ENCODE peak calls at places on chromosomes 2 and 18, in nine cellular contexts. H is effector memory CD4-positive, alpha-beta T cell; Q is A549; W is PC-3; Y is aorta; N is thyroid gland; F is upper lobe of left lung; T is AG04450; P is H9. A is an unnamed sample.

GRCh38 chr18:47485221-47485797 is 233.8 kb upstream of the SKOR2 start:
- DNase-seq in H (no peak), Q (no peak), W (no peak), Y (no peak), N (no peak), F (no peak), T (no peak), P (no peak), A (no peak)

GRCh38 chr2:217035967-217036366 is 176.1 kb upstream of the TNP1 start:
- DNase-seq in H (no peak), Q (no peak), W (no peak), Y (peak; percentile 78), N (no peak), F (no peak), T (no peak), P (no peak), A (no peak)

GRCh38 chr2:58938988-58939387 is 697.9 kb upstream of the FANCL start:
- DNase-seq in H (no peak), Q (no peak), W (peak; percentile 14), Y (no peak), N (no peak), F (no peak), T (no peak), P (no peak), A (no peak)

GRCh38 chr2:112685167-112685884 is 35.5 kb upstream of the NT5DC4 start:
- DNase-seq in H (no peak), Q (peak; percentile 40), W (peak; percentile 31), Y (no peak), N (no peak), F (no peak), T (no peak), P (no peak), A (no peak)

GRCh38 chr2:237700583-237701032 is 73.2 kb downstream of the LRRFIP1 start:
- DNase-seq in H (peak; percentile 77), Q (no peak), W (no peak), Y (peak; percentile 90), N (no peak), F (peak; percentile 61), T (no peak), P (no peak), A (no peak)

GRCh38 chr2:18829331-18829902 is 240.0 kb upstream of the NT5C1B start:
- DNase-seq in H (no peak), Q (no peak), W (peak; percentile 72), Y (no peak), N (no peak), F (no peak), T (peak; percentile 2), P (no peak), A (no peak)

GRCh38 chr2:121662651-121663050 is 13.4 kb upstream of the CLASP1 start:
- DNase-seq in H (no peak), Q (no peak), W (no peak), Y (no peak), N (no peak), F (no peak), T (no peak), P (no peak), A (no peak)

GRCh38 chr18:62037989-62038778 is 145.4 kb upstream of the RNF152 start:
- DNase-seq in H (no peak), Q (no peak), W (no peak), Y (no peak), N (no peak), F (no peak), T (no peak), P (no peak), A (no peak)

GRCh38 chr2:32061973-32062861 is 1.1 kb upstream of the SPAST start:
- DNase-seq in H (no peak), Q (no peak), W (peak; percentile 57), Y (no peak), N (peak; percentile 53), F (no peak), T (no peak), P (peak; percentile 55), A (peak; percentile 1)

GRCh38 chr2:88540346-88540745 is 86.9 kb downstream of the EIF2AK3 start:
- DNase-seq in H (no peak), Q (no peak), W (peak; percentile 38), Y (no peak), N (no peak), F (no peak), T (no peak), P (no peak), A (no peak)

GRCh38 chr2:242031481-242032019 is 162.0 kb downstream of the RTP5 start:
- DNase-seq in H (peak; percentile 42), Q (no peak), W (peak; percentile 44), Y (no peak), N (no peak), F (no peak), T (peak; percentile 84), P (peak; percentile 15), A (no peak)

GRCh38 chr18:23998018-23998417 is 16.5 kb upstream of the TTC39C start:
- DNase-seq in H (no peak), Q (no peak), W (no peak), Y (no peak), N (no peak), F (no peak), T (no peak), P (no peak), A (no peak)

GRCh38 chr2:191693151-191693550 is 15.2 kb downstream of the NABP1 start:
- DNase-seq in H (no peak), Q (no peak), W (no peak), Y (no peak), N (no peak), F (no peak), T (no peak), P (no peak), A (no peak)

GRCh38 chr2:239322414-239323086 is 78.3 kb downstream of the HDAC4 start:
- DNase-seq in H (peak; percentile 16), Q (no peak), W (no peak), Y (peak; percentile 76), N (no peak), F (no peak), T (no peak), P (peak; percentile 17), A (no peak)

GRCh38 chr18:38459086-38459485 is 893.5 kb upstream of the CELF4 start:
- DNase-seq in H (no peak), Q (no peak), W (no peak), Y (no peak), N (no peak), F (peak; percentile 15), T (no peak), P (no peak), A (no peak)

GRCh38 chr2:8408560-8409460 is 273.0 kb upstream of the ID2 start:
- DNase-seq in H (peak; percentile 12), Q (no peak), W (no peak), Y (no peak), N (no peak), F (no peak), T (no peak), P (no peak), A (no peak)

GRCh38 chr2:27569398-27569797 is 13.4 kb upstream of the ZNF512 start:
- DNase-seq in H (no peak), Q (no peak), W (no peak), Y (no peak), N (no peak), F (no peak), T (no peak), P (no peak), A (no peak)

GRCh38 chr2:230714122-230714453 is 1.4 kb downstream of the CAB39 start:
- DNase-seq in H (peak; percentile 29), Q (peak; percentile 30), W (peak; percentile 83), Y (no peak), N (no peak), F (no peak), T (no peak), P (no peak), A (no peak)

GRCh38 chr2:241217320-241218031 is 29.0 kb downstream of the ANO7 start:
- DNase-seq in H (peak; percentile 9), Q (peak; percentile 73), W (peak; percentile 33), Y (peak; percentile 91), N (peak; percentile 89), F (peak; percentile 93), T (no peak), P (peak; percentile 83), A (peak; percentile 75)

GRCh38 chr18:76491801-76492668 is 3.0 kb downstream of the ZNF516 start:
- DNase-seq in H (no peak), Q (peak; percentile 26), W (peak; percentile 6), Y (peak; percentile 82), N (peak; percentile 53), F (peak; percentile 88), T (no peak), P (peak; percentile 62), A (no peak)

GRCh38 chr2:60361498-60361897 is 192.0 kb downstream of the BCL11A start:
- DNase-seq in H (no peak), Q (no peak), W (no peak), Y (no peak), N (no peak), F (no peak), T (no peak), P (no peak), A (no peak)
- H3K27ac ChIP-seq in H (no peak overlapping the region), Q (no peak overlapping the region), W (no peak overlapping the region), Y (no peak overlapping the region), N (no peak overlapping the region), F (no peak overlapping the region), T (no peak overlapping the region), P (no peak overlapping the region), A (no peak overlapping the region)

DNA sequence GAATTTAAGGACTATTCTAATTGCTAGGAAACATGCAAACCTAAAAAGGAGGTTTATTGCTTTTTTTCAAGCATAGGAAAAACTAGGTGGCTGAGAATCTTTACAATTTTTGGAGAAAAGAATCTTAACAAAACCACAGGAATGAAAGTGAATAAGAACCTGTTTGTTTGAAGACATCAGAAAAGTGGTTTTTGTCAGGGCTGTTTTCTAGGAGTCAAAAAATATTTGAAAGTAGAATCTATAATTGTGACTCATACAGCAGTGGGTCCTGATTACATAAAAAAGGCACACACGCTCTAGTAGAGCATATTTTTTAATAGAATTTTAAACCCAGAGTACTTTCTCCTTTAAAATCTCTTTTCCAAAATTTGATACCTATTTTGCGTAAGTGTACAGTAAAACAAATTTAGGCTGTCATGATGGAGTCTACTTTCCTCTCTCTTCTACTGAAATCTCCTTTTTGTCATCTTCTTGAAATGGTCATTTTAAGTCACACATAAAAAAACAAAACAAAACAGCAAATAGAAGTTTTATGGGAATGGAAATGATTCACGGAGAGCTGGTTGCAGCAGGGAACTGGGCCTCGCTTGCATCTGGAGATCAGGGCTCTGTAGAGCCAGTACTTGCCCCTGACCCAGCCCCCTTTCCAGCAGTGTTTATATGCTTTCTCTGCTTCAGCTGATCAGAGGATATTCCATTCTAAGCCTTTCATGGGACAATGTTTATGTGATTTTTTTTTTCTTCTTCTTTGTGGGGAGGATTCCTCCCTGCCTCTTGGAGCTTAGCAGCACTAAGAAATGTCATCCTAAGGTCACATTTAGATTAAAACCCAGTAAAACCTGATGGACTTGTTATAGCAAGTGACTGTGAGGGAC is 59.1 kb upstream of the PELI1 start:
- DNase-seq in H (no peak), Q (no peak), W (peak; percentile 73), Y (no peak), N (no peak), F (no peak), T (no peak), P (no peak), A (no peak)
- H3K27ac ChIP-seq in H (peak overlapping the region; percentile 83), Q (no peak overlapping the region), W (peak overlapping the region; percentile 94), Y (peak overlapping the region; percentile 16), N (peak overlapping the region; percentile 38), F (peak overlapping the region; percentile 91), T (peak overlapping the region; percentile 84), P (no peak overlapping the region), A (peak overlapping the region; percentile 73)

GRCh38 chr2:172089005-172089504 is 3.7 kb downstream of the DLX1 start:
- DNase-seq in H (no peak), Q (no peak), W (no peak), Y (no peak), N (no peak), F (no peak), T (no peak), P (no peak), A (no peak)
- H3K27ac ChIP-seq in H (no peak overlapping the region), Q (no peak overlapping the region), W (no peak overlapping the region), Y (no peak overlapping the region), N (no peak overlapping the region), F (no peak overlapping the region), T (no peak overlapping the region), P (no peak overlapping the region), A (no peak overlapping the region)

GRCh38 chr2:33476793-33477190 is 343 bp downstream of the RASGRP3 start:
- DNase-seq in H (no peak), Q (no peak), W (no peak), Y (no peak), N (no peak), F (no peak), T (no peak), P (no peak), A (no peak)
- H3K27ac ChIP-seq in H (peak overlapping the region; percentile 89), Q (peak overlapping the region; percentile 76), W (peak overlapping the region; percentile 53), Y (no peak overlapping the region), N (peak overlapping the region; percentile 94), F (peak overlapping the region; percentile 91), T (peak overlapping the region; percentile 89), P (no peak overlapping the region), A (peak overlapping the region; percentile 98)

A was measured in substantia nigra.